ENCODE peak calls at places on chromosome 19, in four cellular contexts. F, E, T and K are unnamed samples.

GRCh38 chr19:12800873-12801465 is 631 bp downstream of the PRDX2 start:
- DNase-seq in F (peak), T (peak), E (no peak), K (no peak)

GRCh38 chr19:44142014-44142523 is 715 bp downstream of the ZNF234 start:
- DNase-seq in F (peak), T (no peak), E (no peak), K (no peak)

GRCh38 chr19:33821871-33822270 is 25.2 kb downstream of the KCTD15 start:
- DNase-seq in F (no peak), E (no peak), T (no peak), K (no peak)

GRCh38 chr19:55179570-55180484 is at the start of gene SYT5:
- DNase-seq in T (peak), F (peak), E (peak), K (peak)

GRCh38 chr19:10850631-10851030 is 2.4 kb downstream of the C19orf38 start:
- DNase-seq in T (no peak), E (no peak), F (no peak), K (no peak)

GRCh38 chr19:50580970-50581636 is 12.9 kb upstream of the LRRC4B start:
- DNase-seq in T (no peak), F (no peak), E (no peak), K (no peak)

GRCh38 chr19:3324405-3324856 is 42.0 kb upstream of the NFIC start:
- DNase-seq in T (no peak), E (peak), F (peak), K (no peak)

GRCh38 chr19:55197531-55197930 is 11.8 kb downstream of the PTPRH start:
- DNase-seq in E (no peak), T (no peak), F (no peak), K (no peak)

GRCh38 chr19:35247526-35248309 is 1.1 kb upstream of the LSR start:
- DNase-seq in E (peak), F (peak), T (no peak), K (no peak)